ENCODE peak calls at places on chromosomes 11 and 22, in ten cellular contexts. V, H, G, M, F, D, I, X, B and U are unnamed samples.

GRCh38 chr22:47173535-47174021 is 411.1 kb downstream of the TBC1D22A start:
- DNase-seq in M (no peak), F (no peak), V (no peak), I (no peak), H (no peak), D (no peak), G (peak; percentile 45), B (no peak), X (peak; percentile 8), U (peak; percentile 4)

GRCh38 chr11:70073188-70073817 is 4.8 kb upstream of the ANO1 start:
- DNase-seq in M (no peak), B (no peak), V (no peak), H (peak; percentile 43), G (no peak), D (peak; percentile 1), I (no peak), X (no peak), F (no peak), U (no peak)

GRCh38 chr11:85946221-85946620 is 91.0 kb downstream of the CCDC83 start:
- DNase-seq in G (no peak), M (no peak), B (no peak), X (no peak), I (no peak), D (no peak), F (no peak), H (no peak), V (no peak), U (no peak)

GRCh38 chr11:17865765-17866428 is 131.3 kb downstream of the KCNC1 start:
- DNase-seq in G (no peak), I (no peak), H (no peak), D (no peak), M (no peak), B (no peak), X (no peak), V (no peak), F (no peak), U (no peak)

GRCh38 chr11:122343247-122343646 is 227.2 kb upstream of the BLID start:
- DNase-seq in B (no peak), V (no peak), M (no peak), H (no peak), F (no peak), G (no peak), D (no peak), X (no peak), I (no peak), U (no peak)

GRCh38 chr11:11416502-11416901 is 63.5 kb upstream of the CSNK2A3 start:
- DNase-seq in V (no peak), I (no peak), X (no peak), B (no peak), D (no peak), G (no peak), H (peak; percentile 75), M (no peak), F (no peak), U (no peak)

GRCh38 chr22:20155330-20156041 is 4.6 kb upstream of the CCDC188 start:
- DNase-seq in G (no peak), B (peak; percentile 94), V (no peak), F (no peak), I (peak; percentile 73), H (peak; percentile 66), X (peak; percentile 73), M (no peak), D (peak; percentile 51), U (peak; percentile 55)

GRCh38 chr11:14583252-14584105 is 60.1 kb upstream of the PDE3B start:
- DNase-seq in F (no peak), V (no peak), X (peak; percentile 29), H (no peak), G (no peak), B (no peak), M (no peak), D (no peak), I (peak; percentile 48), U (no peak)

GRCh38 chr11:69663326-69663725 is 11.8 kb downstream of the LTO1 start:
- DNase-seq in X (no peak), F (no peak), G (peak; percentile 51), B (no peak), H (no peak), D (no peak), V (no peak), M (no peak), I (no peak), U (no peak)

GRCh38 chr11:62542111-62542745 is 4.4 kb downstream of the AHNAK start:
- DNase-seq in V (no peak), D (no peak), H (no peak), F (no peak), I (no peak), X (no peak), B (no peak), M (no peak), G (no peak), U (no peak)

GRCh38 chr22:26592368-26593015 is 2.6 kb upstream of the TPST2 start:
- DNase-seq in I (no peak), F (no peak), H (no peak), D (no peak), B (no peak), M (peak; percentile 37), G (no peak), X (no peak), V (no peak), U (no peak)

DNA sequence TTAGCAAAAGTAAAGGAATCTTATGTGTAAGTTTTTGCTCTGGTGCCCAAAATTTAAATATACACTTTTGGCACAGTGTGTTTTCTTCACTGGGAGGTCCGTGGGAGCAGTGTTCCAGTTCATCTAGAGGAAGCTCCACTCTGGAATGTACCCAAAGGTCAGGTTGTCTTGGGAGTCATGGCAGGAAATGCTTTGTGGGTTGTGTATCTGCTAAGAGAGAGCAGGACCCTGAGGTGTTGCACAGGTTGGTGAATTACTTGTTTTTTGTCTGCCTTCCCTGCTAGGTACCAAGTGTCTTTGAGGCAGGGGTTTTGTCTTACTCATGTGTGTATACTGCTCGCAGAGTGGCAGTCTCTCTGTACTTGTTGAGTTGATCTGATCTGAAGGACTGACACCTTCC is 37.3 kb downstream of the DIXDC1 start:
- DNase-seq in M (no peak), V (no peak), I (no peak), D (no peak), F (no peak), X (no peak), H (no peak), B (no peak), G (no peak), U (no peak)
- H3K4me1 ChIP-seq in M (peaks cover 5% of the 10 kb centered on the region), V (no peaks in the 10 kb centered on the region), I (peaks cover 19% of the 10 kb centered on the region), D (peaks cover 7% of the 10 kb centered on the region), F (peaks cover 10% of the 10 kb centered on the region), X (peaks cover 48% of the 10 kb centered on the region), H (peaks cover 11% of the 10 kb centered on the region), B (peaks cover 11% of the 10 kb centered on the region), G (no peaks in the 10 kb centered on the region), U (peaks cover 20% of the 10 kb centered on the region)

GRCh38 chr11:97398246-97398645 is 1008.4 kb downstream of the JRKL start:
- DNase-seq in H (no peak), G (no peak), B (no peak), F (no peak), X (no peak), D (no peak), V (no peak), M (no peak), I (no peak), U (no peak)
- H3K4me3 ChIP-seq in H (no peak overlapping the region), G (no peak overlapping the region), B (no peak overlapping the region), F (no peak overlapping the region), X (no peak overlapping the region), D (no peak overlapping the region), V (no peak overlapping the region), M (no peak overlapping the region), I (no peak overlapping the region), U (no peak overlapping the region)

GRCh38 chr22:40451230-40451629 is 80.8 kb downstream of the SGSM3 start:
- DNase-seq in H (no peak), G (peak; percentile 53), X (no peak), M (no peak), I (no peak), B (no peak), F (no peak), D (no peak), V (no peak), U (no peak)

GRCh38 chr22:40449676-40450035 is 79.3 kb downstream of the SGSM3 start:
- DNase-seq in F (no peak), H (no peak), M (no peak), X (no peak), I (no peak), B (no peak), D (no peak), V (no peak), G (peak; percentile 17), U (no peak)

GRCh38 chr22:40453676-40454075 is 83.3 kb downstream of the SGSM3 start:
- DNase-seq in M (no peak), I (no peak), V (no peak), B (no peak), H (peak; percentile 37), G (no peak), X (no peak), F (no peak), D (no peak), U (no peak)

GRCh38 chr22:40452730-40453487 is 82.5 kb downstream of the SGSM3 start:
- DNase-seq in F (no peak), G (no peak), I (no peak), B (no peak), H (no peak), V (no peak), D (no peak), X (no peak), M (no peak), U (no peak)

GRCh38 chr22:40450651-40451050 is 80.3 kb downstream of the SGSM3 start:
- DNase-seq in M (no peak), G (peak; percentile 39), B (no peak), H (no peak), V (no peak), I (no peak), X (no peak), D (no peak), F (no peak), U (no peak)
- H3K4me1 ChIP-seq in M (peaks cover 58% of the 10 kb centered on the region), G (peaks cover 5% of the 10 kb centered on the region), B (peaks cover 5% of the 10 kb centered on the region), H (peaks cover 21% of the 10 kb centered on the region), V (peaks cover 52% of the 10 kb centered on the region), I (peaks cover 90% of the 10 kb centered on the region), X (peaks cover 72% of the 10 kb centered on the region), D (no peaks in the 10 kb centered on the region), F (no peaks in the 10 kb centered on the region), U (peaks cover 35% of the 10 kb centered on the region)

GRCh38 chr11:64448599-64449380 is 89.8 kb downstream of the RPS6KA4 start:
- DNase-seq in D (peak; percentile 81), H (peak; percentile 82), I (peak; percentile 82), X (peak; percentile 86), F (peak; percentile 50), G (peak; percentile 94), V (peak; percentile 87), M (peak; percentile 56), B (peak; percentile 80), U (peak; percentile 81)

GRCh38 chr11:64449381-64450167 is 90.6 kb downstream of the RPS6KA4 start:
- DNase-seq in G (peak; percentile 75), B (peak; percentile 68), I (peak; percentile 38), F (peak; percentile 73), V (peak; percentile 90), D (peak; percentile 35), H (peak; percentile 65), M (peak; percentile 46), X (peak; percentile 33), U (peak; percentile 43)

GRCh38 chr11:64450168-64450560 is 91.2 kb downstream of the RPS6KA4 start:
- DNase-seq in I (no peak), B (no peak), D (no peak), X (no peak), F (no peak), M (no peak), V (no peak), H (no peak), G (peak; percentile 55), U (no peak)

GRCh38 chr11:64445651-64446050 is 86.7 kb downstream of the RPS6KA4 start:
- DNase-seq in G (no peak), H (no peak), D (no peak), V (no peak), B (no peak), F (no peak), M (no peak), X (no peak), I (no peak), U (no peak)

GRCh38 chr11:64447717-64448598 is 89.0 kb downstream of the RPS6KA4 start:
- DNase-seq in V (no peak), B (no peak), G (peak; percentile 89), M (no peak), I (no peak), X (peak; percentile 32), H (peak; percentile 36), D (no peak), F (no peak), U (peak; percentile 64)
- H3K4me3 ChIP-seq in V (peak overlapping the region; percentile 16), B (peak overlapping the region; percentile 31), G (peak overlapping the region; percentile 35), M (peak overlapping the region; percentile 72), I (peak overlapping the region; percentile 24), X (peak overlapping the region; percentile 40), H (no peak overlapping the region), D (no peak overlapping the region), F (peak overlapping the region; percentile 14), U (peak overlapping the region; percentile 57)